ENCODE peak calls at places on chromosomes 16 and 17, in five cellular contexts. H is fibroblast of pulmonary artery; T is PC-9; K is Calu3; D is stimulated activated CD4-positive, alpha-beta T cell treated with anti-CD3 and anti-CD28 coated beads, Interleukin-1b, Interleukin-23, amount 100 ng/mL, for 1 hour. A is an unnamed sample.

GRCh38 chr16:65071371-65072311 is 50.2 kb downstream of the CDH11 start:
- DNase-seq in H (peak), T (no peak), K (no peak), D (no peak), A (no peak)

GRCh38 chr16:25785361-25785760 is 93.6 kb downstream of the HS3ST4 start:
- DNase-seq in H (no peak), T (no peak), K (no peak), D (no peak), A (no peak)

GRCh38 chr17:75864448-75864871 is 9.3 kb upstream of the WBP2 start:
- DNase-seq in H (peak), T (no peak), K (no peak), D (no peak), A (no peak)

GRCh38 chr16:21175397-21175796 is 16.9 kb downstream of the LDAF1 start:
- DNase-seq in H (no peak), T (no peak), K (no peak), D (no peak), A (no peak)

GRCh38 chr16:73014768-73015167 is 33.2 kb downstream of the ZFHX3 start:
- DNase-seq in H (no peak), T (no peak), K (no peak), D (no peak), A (no peak)

GRCh38 chr16:65202461-65202860 is 80.6 kb upstream of the CDH11 start:
- DNase-seq in H (peak), T (no peak), K (no peak), D (no peak), A (no peak)

GRCh38 chr17:34235389-34236028 is 19.6 kb upstream of the CCL2 start:
- DNase-seq in H (peak), T (no peak), K (no peak), D (no peak), A (no peak)

GRCh38 chr16:85027968-85028637 is 508 bp downstream of the KIAA0513 start:
- DNase-seq in H (no peak), T (no peak), K (peak), D (no peak), A (no peak)

GRCh38 chr17:74408830-74409229 is 23.1 kb upstream of the GPRC5C start:
- DNase-seq in H (no peak), T (no peak), K (no peak), D (no peak), A (no peak)

GRCh38 chr17:77203846-77204245 is 63.1 kb downstream of the SEC14L1 start:
- DNase-seq in H (no peak), T (no peak), K (no peak), D (no peak), A (no peak)

GRCh38 chr17:45312477-45313418 is 4.1 kb downstream of the MAP3K14 start:
- DNase-seq in H (no peak), T (peak), K (no peak), D (no peak), A (no peak)

GRCh38 chr17:41962768-41963434 is 3.7 kb upstream of the CNP start:
- DNase-seq in H (peak), T (peak), K (peak), D (peak), A (peak)

GRCh38 chr16:58501242-58502131 is 1.5 kb downstream of the NDRG4 start:
- DNase-seq in H (no peak), T (no peak), K (peak), D (peak), A (no peak)

GRCh38 chr17:73165616-73166404 is 1.0 kb downstream of the SSTR2 start:
- DNase-seq in H (no peak), T (no peak), K (peak), D (no peak), A (no peak)

GRCh38 chr17:41914358-41914766 is 4.4 kb downstream of the ACLY start:
- DNase-seq in H (no peak), T (no peak), K (no peak), D (no peak), A (no peak)

GRCh38 chr16:55324491-55325447 is 766 bp downstream of the IRX6 start:
- DNase-seq in H (no peak), T (no peak), K (no peak), D (no peak), A (no peak)

GRCh38 chr16:1489077-1489476 is 333 bp upstream of the PTX4 start:
- DNase-seq in H (no peak), T (no peak), K (no peak), D (no peak), A (no peak)

GRCh38 chr17:75088902-75089417 is 1.2 kb downstream of the SLC16A5 start:
- DNase-seq in H (no peak), T (peak), K (peak), D (no peak), A (no peak)

GRCh38 chr17:21076242-21076641 is 33.4 kb upstream of the USP22 start:
- DNase-seq in H (no peak), T (no peak), K (no peak), D (no peak), A (no peak)

GRCh38 chr17:61492759-61493526 is 40.7 kb downstream of the TBX4 start:
- DNase-seq in H (peak), T (no peak), K (no peak), D (no peak), A (peak)

GRCh38 chr16:21190599-21190998 is 20.8 kb downstream of the ZP2 start:
- DNase-seq in H (no peak), T (no peak), K (no peak), D (no peak), A (no peak)

GRCh38 chr17:9522074-9522473 is 53.5 kb downstream of the STX8 start:
- DNase-seq in H (peak), T (no peak), K (peak), D (no peak), A (no peak)

GRCh38 chr17:73492802-73493139 is 151.5 kb downstream of the SDK2 start:
- DNase-seq in H (no peak), T (no peak), K (no peak), D (no peak), A (no peak)

GRCh38 chr16:55759983-55760664 is 72.8 kb downstream of the CES1 start:
- DNase-seq in H (no peak), T (no peak), K (no peak), D (no peak), A (no peak)

GRCh38 chr16:86138121-86138944 is 239.4 kb downstream of the IRF8 start:
- DNase-seq in H (no peak), T (no peak), K (no peak), D (no peak), A (no peak)

GRCh38 chr16:88453621-88454314 is 688 bp downstream of the ZFPM1 start:
- DNase-seq in H (no peak), T (peak), K (no peak), D (no peak), A (no peak)

GRCh38 chr16:17828012-17828411 is 357.3 kb upstream of the XYLT1 start:
- DNase-seq in H (peak), T (no peak), K (no peak), D (no peak), A (no peak)

GRCh38 chr16:54720259-54720658 is 210.4 kb upstream of the IRX5 start:
- DNase-seq in H (no peak), T (no peak), K (no peak), D (no peak), A (no peak)

GRCh38 chr16:61948414-61948813 is 87.8 kb downstream of the CDH8 start:
- DNase-seq in H (no peak), T (no peak), K (no peak), D (no peak), A (no peak)

GRCh38 chr17:8940866-8941471 is 24.5 kb downstream of the PIK3R5 start:
- DNase-seq in H (no peak), T (no peak), K (no peak), D (no peak), A (no peak)

GRCh38 chr16:89700649-89701424 is 668 bp downstream of the SPATA2L start:
- DNase-seq in H (peak), T (peak), K (peak), D (no peak), A (no peak)

A was measured in T1000.